ENCODE peak calls at places on chromosomes 1 and 21, in seven cellular contexts. One of them, this sample, is unnamed.

GRCh38 chr1:46527474-46528296 is 23.8 kb downstream of the KNCN start:
- DNase-seq in heart right ventricle: peak; percentile 80
- DNase-seq in IMR-90: peak; percentile 66
- DNase-seq in ascending aorta: no peak
- DNase-seq in kidney epithelial cell: no peak
- DNase-seq in pancreas: peak; percentile 87
- DNase-seq in CD8-positive, alpha-beta memory T cell: peak; percentile 73
- DNase-seq in this sample: peak; percentile 40

GRCh38 chr1:146036241-146036989 is 14.9 kb upstream of the HJV start:
- DNase-seq in pancreas: no peak
- DNase-seq in kidney epithelial cell: no peak
- DNase-seq in heart right ventricle: no peak
- DNase-seq in IMR-90: no peak
- DNase-seq in ascending aorta: no peak
- DNase-seq in CD8-positive, alpha-beta memory T cell: no peak
- DNase-seq in this sample: peak; percentile 69

GRCh38 chr1:169546087-169546995 is 39.9 kb downstream of the F5 start:
- DNase-seq in IMR-90: peak; percentile 79
- DNase-seq in pancreas: no peak
- DNase-seq in CD8-positive, alpha-beta memory T cell: peak; percentile 68
- DNase-seq in heart right ventricle: peak; percentile 65
- DNase-seq in ascending aorta: no peak
- DNase-seq in kidney epithelial cell: peak; percentile 29
- DNase-seq in this sample: peak; percentile 41

GRCh38 chr1:27660300-27660837 is 11.6 kb downstream of the IFI6 start:
- DNase-seq in pancreas: no peak
- DNase-seq in CD8-positive, alpha-beta memory T cell: no peak
- DNase-seq in heart right ventricle: no peak
- DNase-seq in ascending aorta: no peak
- DNase-seq in kidney epithelial cell: no peak
- DNase-seq in IMR-90: no peak
- DNase-seq in this sample: no peak

GRCh38 chr1:202806845-202807366 is 1.3 kb downstream of the KDM5B start:
- DNase-seq in IMR-90: no peak
- DNase-seq in ascending aorta: no peak
- DNase-seq in heart right ventricle: no peak
- DNase-seq in kidney epithelial cell: no peak
- DNase-seq in CD8-positive, alpha-beta memory T cell: no peak
- DNase-seq in pancreas: peak; percentile 74
- DNase-seq in this sample: peak; percentile 48

GRCh38 chr1:22051607-22052114 is 848 bp upstream of the CDC42 start:
- DNase-seq in pancreas: no peak
- DNase-seq in ascending aorta: no peak
- DNase-seq in CD8-positive, alpha-beta memory T cell: no peak
- DNase-seq in kidney epithelial cell: no peak
- DNase-seq in heart right ventricle: no peak
- DNase-seq in IMR-90: no peak
- DNase-seq in this sample: no peak

GRCh38 chr1:11068556-11069232 is 8.9 kb upstream of the SRM start:
- DNase-seq in ascending aorta: no peak
- DNase-seq in CD8-positive, alpha-beta memory T cell: no peak
- DNase-seq in heart right ventricle: no peak
- DNase-seq in pancreas: no peak
- DNase-seq in kidney epithelial cell: no peak
- DNase-seq in IMR-90: no peak
- DNase-seq in this sample: no peak

GRCh38 chr1:95043141-95043980 is 29.4 kb downstream of the ALG14 start:
- DNase-seq in ascending aorta: peak; percentile 16
- DNase-seq in CD8-positive, alpha-beta memory T cell: peak; percentile 82
- DNase-seq in kidney epithelial cell: no peak
- DNase-seq in IMR-90: peak; percentile 86
- DNase-seq in pancreas: peak; percentile 77
- DNase-seq in heart right ventricle: peak; percentile 85
- DNase-seq in this sample: peak; percentile 39

GRCh38 chr1:92441316-92442311 is 45.1 kb downstream of the GFI1 start:
- DNase-seq in pancreas: peak; percentile 89
- DNase-seq in IMR-90: no peak
- DNase-seq in kidney epithelial cell: no peak
- DNase-seq in CD8-positive, alpha-beta memory T cell: no peak
- DNase-seq in ascending aorta: no peak
- DNase-seq in heart right ventricle: no peak
- DNase-seq in this sample: no peak

GRCh38 chr1:76266762-76267161 is 192.2 kb downstream of the ST6GALNAC3 start:
- DNase-seq in pancreas: no peak
- DNase-seq in IMR-90: no peak
- DNase-seq in kidney epithelial cell: no peak
- DNase-seq in ascending aorta: no peak
- DNase-seq in CD8-positive, alpha-beta memory T cell: no peak
- DNase-seq in heart right ventricle: no peak
- DNase-seq in this sample: no peak

GRCh38 chr1:213008564-213008963 is 7.1 kb downstream of the ANGEL2 start:
- DNase-seq in ascending aorta: no peak
- DNase-seq in IMR-90: no peak
- DNase-seq in CD8-positive, alpha-beta memory T cell: no peak
- DNase-seq in heart right ventricle: no peak
- DNase-seq in pancreas: no peak
- DNase-seq in kidney epithelial cell: no peak
- DNase-seq in this sample: no peak

GRCh38 chr1:50419192-50419906 is 3.9 kb downstream of the DMRTA2 start:
- DNase-seq in kidney epithelial cell: no peak
- DNase-seq in ascending aorta: no peak
- DNase-seq in pancreas: peak; percentile 67
- DNase-seq in IMR-90: no peak
- DNase-seq in CD8-positive, alpha-beta memory T cell: no peak
- DNase-seq in heart right ventricle: no peak
- DNase-seq in this sample: no peak

GRCh38 chr1:27872059-27872801 is at the start of gene THEMIS2:
- DNase-seq in pancreas: peak; percentile 74
- DNase-seq in heart right ventricle: peak; percentile 65
- DNase-seq in kidney epithelial cell: no peak
- DNase-seq in ascending aorta: no peak
- DNase-seq in CD8-positive, alpha-beta memory T cell: peak; percentile 86
- DNase-seq in IMR-90: no peak
- DNase-seq in this sample: peak; percentile 71

GRCh38 chr21:39051561-39051949 is 131.7 kb downstream of the PSMG1 start:
- DNase-seq in heart right ventricle: no peak
- DNase-seq in IMR-90: peak; percentile 88
- DNase-seq in CD8-positive, alpha-beta memory T cell: no peak
- DNase-seq in ascending aorta: no peak
- DNase-seq in kidney epithelial cell: peak; percentile 76
- DNase-seq in pancreas: no peak
- DNase-seq in this sample: no peak

GRCh38 chr1:223556414-223557124 is 108.9 kb downstream of the CAPN8 start:
- DNase-seq in pancreas: no peak
- DNase-seq in CD8-positive, alpha-beta memory T cell: no peak
- DNase-seq in heart right ventricle: no peak
- DNase-seq in kidney epithelial cell: no peak
- DNase-seq in ascending aorta: no peak
- DNase-seq in IMR-90: peak; percentile 1
- DNase-seq in this sample: peak; percentile 37

GRCh38 chr1:1969505-1969900 is 34.1 kb downstream of the CFAP74 start:
- DNase-seq in CD8-positive, alpha-beta memory T cell: no peak
- DNase-seq in IMR-90: no peak
- DNase-seq in ascending aorta: no peak
- DNase-seq in kidney epithelial cell: no peak
- DNase-seq in pancreas: peak; percentile 52
- DNase-seq in heart right ventricle: no peak
- DNase-seq in this sample: no peak

GRCh38 chr1:241600496-241600901 is 39.7 kb downstream of the CHML start:
- DNase-seq in IMR-90: peak; percentile 66
- DNase-seq in CD8-positive, alpha-beta memory T cell: no peak
- DNase-seq in heart right ventricle: no peak
- DNase-seq in pancreas: no peak
- DNase-seq in kidney epithelial cell: no peak
- DNase-seq in ascending aorta: no peak
- DNase-seq in this sample: peak; percentile 56

GRCh38 chr1:206937437-206937836 is 8.8 kb downstream of the PIGR start:
- DNase-seq in heart right ventricle: no peak
- DNase-seq in kidney epithelial cell: no peak
- DNase-seq in ascending aorta: no peak
- DNase-seq in CD8-positive, alpha-beta memory T cell: no peak
- DNase-seq in pancreas: no peak
- DNase-seq in IMR-90: no peak
- DNase-seq in this sample: no peak

GRCh38 chr1:155471891-155472290 is 90.7 kb downstream of the ASH1L start:
- DNase-seq in pancreas: no peak
- DNase-seq in CD8-positive, alpha-beta memory T cell: no peak
- DNase-seq in kidney epithelial cell: no peak
- DNase-seq in heart right ventricle: no peak
- DNase-seq in ascending aorta: no peak
- DNase-seq in IMR-90: no peak
- DNase-seq in this sample: no peak

GRCh38 chr1:89762431-89762800 is 58.4 kb upstream of the LRRC8D start:
- DNase-seq in ascending aorta: no peak
- DNase-seq in kidney epithelial cell: no peak
- DNase-seq in CD8-positive, alpha-beta memory T cell: no peak
- DNase-seq in IMR-90: no peak
- DNase-seq in pancreas: peak; percentile 46
- DNase-seq in heart right ventricle: no peak
- DNase-seq in this sample: no peak

GRCh38 chr1:223712184-223712855 is at the start of gene CAPN2:
- DNase-seq in pancreas: peak; percentile 94
- DNase-seq in kidney epithelial cell: no peak
- DNase-seq in heart right ventricle: peak; percentile 77
- DNase-seq in ascending aorta: no peak
- DNase-seq in CD8-positive, alpha-beta memory T cell: peak; percentile 72
- DNase-seq in IMR-90: peak; percentile 86
- DNase-seq in this sample: peak; percentile 78

GRCh38 chr1:56068210-56068609 is 511.2 kb downstream of the PLPP3 start:
- DNase-seq in IMR-90: no peak
- DNase-seq in CD8-positive, alpha-beta memory T cell: no peak
- DNase-seq in heart right ventricle: no peak
- DNase-seq in pancreas: no peak
- DNase-seq in ascending aorta: no peak
- DNase-seq in kidney epithelial cell: no peak
- DNase-seq in this sample: no peak
- H3K27me3 ChIP-seq in IMR-90: no peaks in the 10 kb centered on the region
- H3K27me3 ChIP-seq in CD8-positive, alpha-beta memory T cell: no peaks in the 10 kb centered on the region
- H3K27me3 ChIP-seq in heart right ventricle: no peaks in the 10 kb centered on the region
- H3K27me3 ChIP-seq in pancreas: no peaks in the 10 kb centered on the region
- H3K27me3 ChIP-seq in ascending aorta: no peaks in the 10 kb centered on the region
- H3K27me3 ChIP-seq in kidney epithelial cell: no peaks in the 10 kb centered on the region
- H3K27me3 ChIP-seq in this sample: no peaks in the 10 kb centered on the region

GRCh38 chr1:225880210-225880584 is 2.0 kb downstream of the TMEM63A start:
- DNase-seq in ascending aorta: no peak
- DNase-seq in CD8-positive, alpha-beta memory T cell: no peak
- DNase-seq in pancreas: no peak
- DNase-seq in heart right ventricle: peak; percentile 27
- DNase-seq in IMR-90: no peak
- DNase-seq in kidney epithelial cell: no peak
- DNase-seq in this sample: no peak
- H3K4me3 ChIP-seq in ascending aorta: no peak overlapping the region
- H3K4me3 ChIP-seq in CD8-positive, alpha-beta memory T cell: peak overlapping the region; percentile 92
- H3K4me3 ChIP-seq in pancreas: peak overlapping the region; percentile 67
- H3K4me3 ChIP-seq in heart right ventricle: no peak overlapping the region
- H3K4me3 ChIP-seq in IMR-90: no peak overlapping the region
- H3K4me3 ChIP-seq in kidney epithelial cell: no peak overlapping the region
- H3K4me3 ChIP-seq in this sample: no peak overlapping the region

GRCh38 chr1:5683446-5683845 is 308.8 kb downstream of the NPHP4 start:
- DNase-seq in CD8-positive, alpha-beta memory T cell: no peak
- DNase-seq in heart right ventricle: no peak
- DNase-seq in kidney epithelial cell: no peak
- DNase-seq in IMR-90: no peak
- DNase-seq in ascending aorta: no peak
- DNase-seq in pancreas: no peak
- DNase-seq in this sample: no peak
- H3K27me3 ChIP-seq in CD8-positive, alpha-beta memory T cell: no peaks in the 10 kb centered on the region
- H3K27me3 ChIP-seq in heart right ventricle: peaks cover 19% of the 10 kb centered on the region
- H3K27me3 ChIP-seq in kidney epithelial cell: no peaks in the 10 kb centered on the region
- H3K27me3 ChIP-seq in IMR-90: no peaks in the 10 kb centered on the region
- H3K27me3 ChIP-seq in ascending aorta: no peaks in the 10 kb centered on the region
- H3K27me3 ChIP-seq in pancreas: no peaks in the 10 kb centered on the region
- H3K27me3 ChIP-seq in this sample: no peaks in the 10 kb centered on the region

GRCh38 chr1:119656410-119656955 is 8.4 kb upstream of the ZNF697 start:
- DNase-seq in CD8-positive, alpha-beta memory T cell: no peak
- DNase-seq in heart right ventricle: no peak
- DNase-seq in kidney epithelial cell: no peak
- DNase-seq in pancreas: no peak
- DNase-seq in ascending aorta: no peak
- DNase-seq in IMR-90: no peak
- DNase-seq in this sample: no peak
- H3K4me3 ChIP-seq in CD8-positive, alpha-beta memory T cell: no peak overlapping the region
- H3K4me3 ChIP-seq in heart right ventricle: no peak overlapping the region
- H3K4me3 ChIP-seq in kidney epithelial cell: no peak overlapping the region
- H3K4me3 ChIP-seq in pancreas: no peak overlapping the region
- H3K4me3 ChIP-seq in ascending aorta: no peak overlapping the region
- H3K4me3 ChIP-seq in IMR-90: no peak overlapping the region
- H3K4me3 ChIP-seq in this sample: no peak overlapping the region

GRCh38 chr21:36700961-36701911 is 2.3 kb downstream of the SIM2 start:
- DNase-seq in IMR-90: no peak
- DNase-seq in CD8-positive, alpha-beta memory T cell: no peak
- DNase-seq in ascending aorta: no peak
- DNase-seq in heart right ventricle: no peak
- DNase-seq in kidney epithelial cell: no peak
- DNase-seq in pancreas: peak; percentile 60
- DNase-seq in this sample: no peak
- H3K27me3 ChIP-seq in IMR-90: peaks cover 95% of the 10 kb centered on the region
- H3K27me3 ChIP-seq in CD8-positive, alpha-beta memory T cell: peaks cover 47% of the 10 kb centered on the region
- H3K27me3 ChIP-seq in ascending aorta: peaks cover 66% of the 10 kb centered on the region
- H3K27me3 ChIP-seq in heart right ventricle: peaks cover 100% of the 10 kb centered on the region
- H3K27me3 ChIP-seq in kidney epithelial cell: peaks cover 100% of the 10 kb centered on the region
- H3K27me3 ChIP-seq in pancreas: peaks cover 13% of the 10 kb centered on the region
- H3K27me3 ChIP-seq in this sample: peaks cover 11% of the 10 kb centered on the region

GRCh38 chr1:36626435-36626834 is 143.7 kb upstream of the CSF3R start:
- DNase-seq in pancreas: no peak
- DNase-seq in CD8-positive, alpha-beta memory T cell: no peak
- DNase-seq in ascending aorta: no peak
- DNase-seq in kidney epithelial cell: no peak
- DNase-seq in heart right ventricle: no peak
- DNase-seq in IMR-90: no peak
- DNase-seq in this sample: no peak
- H3K4me3 ChIP-seq in pancreas: no peak overlapping the region
- H3K4me3 ChIP-seq in CD8-positive, alpha-beta memory T cell: no peak overlapping the region
- H3K4me3 ChIP-seq in ascending aorta: no peak overlapping the region
- H3K4me3 ChIP-seq in kidney epithelial cell: no peak overlapping the region
- H3K4me3 ChIP-seq in heart right ventricle: no peak overlapping the region
- H3K4me3 ChIP-seq in IMR-90: no peak overlapping the region
- H3K4me3 ChIP-seq in this sample: no peak overlapping the region

GRCh38 chr21:45972716-45973474 is 8.7 kb upstream of the COL6A1 start:
- DNase-seq in ascending aorta: no peak
- DNase-seq in CD8-positive, alpha-beta memory T cell: no peak
- DNase-seq in pancreas: peak; percentile 84
- DNase-seq in kidney epithelial cell: no peak
- DNase-seq in IMR-90: peak; percentile 92
- DNase-seq in heart right ventricle: peak; percentile 94
- DNase-seq in this sample: no peak
- H3K27me3 ChIP-seq in ascending aorta: no peaks in the 10 kb centered on the region
- H3K27me3 ChIP-seq in CD8-positive, alpha-beta memory T cell: peaks cover 33% of the 10 kb centered on the region
- H3K27me3 ChIP-seq in pancreas: no peaks in the 10 kb centered on the region
- H3K27me3 ChIP-seq in kidney epithelial cell: peaks cover 2% of the 10 kb centered on the region
- H3K27me3 ChIP-seq in IMR-90: no peaks in the 10 kb centered on the region
- H3K27me3 ChIP-seq in heart right ventricle: no peaks in the 10 kb centered on the region
- H3K27me3 ChIP-seq in this sample: no peaks in the 10 kb centered on the region

This sample was measured in GM06990.